ENCODE peak calls at places on chromosomes 4 and X, in six cellular contexts. One of them, this sample, is unnamed.

GRCh38 chrX:40108959-40109287 is 11.2 kb upstream of the BCOR start:
- DNase-seq in H1: no peak
- DNase-seq in H9: peak; percentile 63
- DNase-seq in IMR-90: peak; percentile 76
- DNase-seq in trophoblast cell: no peak
- DNase-seq in mesenchymal stem cell: peak; percentile 85
- DNase-seq in this sample: no peak

GRCh38 chr4:87659247-87659931 is 9.3 kb downstream of the DMP1 start:
- DNase-seq in trophoblast cell: no peak
- DNase-seq in IMR-90: no peak
- DNase-seq in mesenchymal stem cell: peak; percentile 6
- DNase-seq in H1: no peak
- DNase-seq in H9: no peak
- DNase-seq in this sample: no peak

GRCh38 chr4:82861529-82861928 is 29.4 kb downstream of the SEC31A start:
- DNase-seq in H1: no peak
- DNase-seq in IMR-90: no peak
- DNase-seq in H9: no peak
- DNase-seq in trophoblast cell: no peak
- DNase-seq in mesenchymal stem cell: no peak
- DNase-seq in this sample: no peak

GRCh38 chrX:81195712-81196111 is 6.0 kb downstream of the HMGN5 start:
- DNase-seq in H9: peak; percentile 45
- DNase-seq in IMR-90: peak; percentile 52
- DNase-seq in H1: no peak
- DNase-seq in trophoblast cell: peak; percentile 18
- DNase-seq in mesenchymal stem cell: peak; percentile 46
- DNase-seq in this sample: peak; percentile 26

GRCh38 chrX:24963823-24964222 is 51.9 kb downstream of the ARX start:
- DNase-seq in trophoblast cell: no peak
- DNase-seq in mesenchymal stem cell: no peak
- DNase-seq in H1: no peak
- DNase-seq in IMR-90: no peak
- DNase-seq in H9: no peak
- DNase-seq in this sample: no peak

GRCh38 chr4:123953556-123953955 is 557.0 kb downstream of the SPRY1 start:
- DNase-seq in H9: no peak
- DNase-seq in mesenchymal stem cell: no peak
- DNase-seq in trophoblast cell: no peak
- DNase-seq in H1: no peak
- DNase-seq in IMR-90: no peak
- DNase-seq in this sample: no peak

GRCh38 chr4:7898385-7898784 is 41.3 kb downstream of the AFAP1 start:
- DNase-seq in H1: no peak
- DNase-seq in trophoblast cell: no peak
- DNase-seq in IMR-90: no peak
- DNase-seq in mesenchymal stem cell: peak; percentile 50
- DNase-seq in H9: no peak
- DNase-seq in this sample: no peak

GRCh38 chrX:104419211-104419610 is 146.8 kb upstream of the IL1RAPL2 start:
- DNase-seq in H9: no peak
- DNase-seq in mesenchymal stem cell: no peak
- DNase-seq in IMR-90: no peak
- DNase-seq in H1: no peak
- DNase-seq in trophoblast cell: peak; percentile 10
- DNase-seq in this sample: no peak

GRCh38 chr4:71296945-71297344 is 41.9 kb upstream of the SLC4A4 start:
- DNase-seq in mesenchymal stem cell: no peak
- DNase-seq in IMR-90: no peak
- DNase-seq in H9: no peak
- DNase-seq in H1: no peak
- DNase-seq in trophoblast cell: peak; percentile 1
- DNase-seq in this sample: no peak

GRCh38 chr4:121720109-121720508 is 23.3 kb upstream of the ANXA5 start:
- DNase-seq in mesenchymal stem cell: no peak
- DNase-seq in IMR-90: no peak
- DNase-seq in H9: no peak
- DNase-seq in H1: no peak
- DNase-seq in trophoblast cell: no peak
- DNase-seq in this sample: no peak

GRCh38 chr4:147078875-147079658 is 133.4 kb upstream of the TTC29 start:
- DNase-seq in trophoblast cell: no peak
- DNase-seq in mesenchymal stem cell: no peak
- DNase-seq in H1: no peak
- DNase-seq in H9: no peak
- DNase-seq in IMR-90: no peak
- DNase-seq in this sample: no peak

GRCh38 chrX:129739591-129739990 is 812 bp downstream of the XPNPEP2 start:
- DNase-seq in H1: no peak
- DNase-seq in trophoblast cell: peak; percentile 29
- DNase-seq in mesenchymal stem cell: no peak
- DNase-seq in H9: no peak
- DNase-seq in IMR-90: no peak
- DNase-seq in this sample: no peak

GRCh38 chrX:117751155-117751554 is 365.5 kb downstream of the KLHL13 start:
- DNase-seq in IMR-90: no peak
- DNase-seq in mesenchymal stem cell: no peak
- DNase-seq in trophoblast cell: no peak
- DNase-seq in H1: no peak
- DNase-seq in H9: no peak
- DNase-seq in this sample: no peak

GRCh38 chr4:72006576-72006975 is 25.2 kb upstream of the NPFFR2 start:
- DNase-seq in H1: no peak
- DNase-seq in mesenchymal stem cell: peak; percentile 58
- DNase-seq in IMR-90: peak; percentile 56
- DNase-seq in H9: no peak
- DNase-seq in trophoblast cell: peak; percentile 12
- DNase-seq in this sample: no peak

GRCh38 chr4:69760455-69760854 is at the start of gene SULT1B1:
- DNase-seq in H1: no peak
- DNase-seq in trophoblast cell: no peak
- DNase-seq in H9: no peak
- DNase-seq in IMR-90: peak; percentile 43
- DNase-seq in mesenchymal stem cell: peak; percentile 45
- DNase-seq in this sample: no peak

GRCh38 chr4:146291313-146291712 is 77.0 kb downstream of the REELD1 start:
- DNase-seq in H9: no peak
- DNase-seq in mesenchymal stem cell: no peak
- DNase-seq in trophoblast cell: no peak
- DNase-seq in IMR-90: no peak
- DNase-seq in H1: no peak
- DNase-seq in this sample: no peak

GRCh38 chr4:172957216-172957615 is 211.4 kb upstream of the GALNT7 start:
- DNase-seq in mesenchymal stem cell: no peak
- DNase-seq in H1: no peak
- DNase-seq in IMR-90: no peak
- DNase-seq in H9: no peak
- DNase-seq in trophoblast cell: no peak
- DNase-seq in this sample: no peak

GRCh38 chr4:46432923-46433322 is 43.0 kb upstream of the GABRA2 start:
- DNase-seq in H9: no peak
- DNase-seq in mesenchymal stem cell: peak; percentile 84
- DNase-seq in H1: no peak
- DNase-seq in trophoblast cell: no peak
- DNase-seq in IMR-90: peak; percentile 85
- DNase-seq in this sample: no peak

GRCh38 chrX:37468111-37468739 is 103.2 kb upstream of the LANCL3 start:
- DNase-seq in trophoblast cell: no peak
- DNase-seq in H1: no peak
- DNase-seq in H9: no peak
- DNase-seq in mesenchymal stem cell: no peak
- DNase-seq in IMR-90: no peak
- DNase-seq in this sample: no peak

GRCh38 chr4:142846729-142847606 is 867 bp upstream of the INPP4B start:
- DNase-seq in IMR-90: no peak
- DNase-seq in trophoblast cell: peak; percentile 28
- DNase-seq in H1: no peak
- DNase-seq in mesenchymal stem cell: peak; percentile 1
- DNase-seq in H9: peak; percentile 70
- DNase-seq in this sample: peak; percentile 32

GRCh38 chrX:13128104-13128503 is 83.7 kb upstream of the FAM9C start:
- DNase-seq in IMR-90: peak; percentile 62
- DNase-seq in H9: no peak
- DNase-seq in trophoblast cell: no peak
- DNase-seq in mesenchymal stem cell: peak; percentile 50
- DNase-seq in H1: no peak
- DNase-seq in this sample: no peak

GRCh38 chr4:97759785-97760184 is 383.5 kb downstream of the STPG2 start:
- DNase-seq in H9: no peak
- DNase-seq in mesenchymal stem cell: no peak
- DNase-seq in IMR-90: no peak
- DNase-seq in trophoblast cell: no peak
- DNase-seq in H1: no peak
- DNase-seq in this sample: no peak

GRCh38 chr4:182307746-182308145 is 64.5 kb downstream of the TENM3 start:
- DNase-seq in mesenchymal stem cell: peak; percentile 62
- DNase-seq in IMR-90: peak; percentile 97
- DNase-seq in H9: no peak
- DNase-seq in H1: no peak
- DNase-seq in trophoblast cell: no peak
- DNase-seq in this sample: no peak

GRCh38 chr4:101643201-101643600 is 147.3 kb upstream of the BANK1 start:
- DNase-seq in IMR-90: no peak
- DNase-seq in H9: no peak
- DNase-seq in H1: no peak
- DNase-seq in mesenchymal stem cell: no peak
- DNase-seq in trophoblast cell: no peak
- DNase-seq in this sample: no peak

GRCh38 chr4:159946983-159947645 is 844.2 kb downstream of the RAPGEF2 start:
- DNase-seq in mesenchymal stem cell: peak; percentile 62
- DNase-seq in trophoblast cell: peak; percentile 20
- DNase-seq in H9: no peak
- DNase-seq in IMR-90: peak; percentile 45
- DNase-seq in H1: no peak
- DNase-seq in this sample: peak; percentile 55

GRCh38 chr4:74934016-74934821 is 1.3 kb downstream of the PARM1 start:
- DNase-seq in mesenchymal stem cell: peak; percentile 78
- DNase-seq in IMR-90: peak; percentile 14
- DNase-seq in trophoblast cell: peak; percentile 75
- DNase-seq in H1: no peak
- DNase-seq in H9: peak; percentile 47
- DNase-seq in this sample: no peak

GRCh38 chr4:159010563-159011260 is 92.2 kb upstream of the RAPGEF2 start:
- DNase-seq in trophoblast cell: no peak
- DNase-seq in H1: no peak
- DNase-seq in H9: no peak
- DNase-seq in IMR-90: peak; percentile 67
- DNase-seq in mesenchymal stem cell: no peak
- DNase-seq in this sample: no peak

GRCh38 chr4:29711226-29711625 is 1008.9 kb upstream of the PCDH7 start:
- DNase-seq in H9: no peak
- DNase-seq in H1: no peak
- DNase-seq in trophoblast cell: no peak
- DNase-seq in mesenchymal stem cell: no peak
- DNase-seq in IMR-90: peak; percentile 90
- DNase-seq in this sample: no peak

GRCh38 chrX:42269186-42269585 is 345.8 kb upstream of the CASK start:
- DNase-seq in H1: no peak
- DNase-seq in H9: no peak
- DNase-seq in IMR-90: peak; percentile 0
- DNase-seq in trophoblast cell: peak; percentile 1
- DNase-seq in mesenchymal stem cell: peak; percentile 21
- DNase-seq in this sample: no peak

GRCh38 chr4:7371122-7371941 is 63.4 kb downstream of the PSAPL1 start:
- DNase-seq in mesenchymal stem cell: no peak
- DNase-seq in H9: no peak
- DNase-seq in trophoblast cell: peak; percentile 20
- DNase-seq in H1: no peak
- DNase-seq in IMR-90: peak; percentile 33
- DNase-seq in this sample: no peak

GRCh38 chr4:138279286-138279685 is 37.1 kb upstream of the SLC7A11 start:
- DNase-seq in IMR-90: no peak
- DNase-seq in trophoblast cell: no peak
- DNase-seq in mesenchymal stem cell: no peak
- DNase-seq in H1: no peak
- DNase-seq in H9: no peak
- DNase-seq in this sample: no peak

GRCh38 chr4:22574880-22575279 is 59.0 kb upstream of the ADGRA3 start:
- DNase-seq in mesenchymal stem cell: no peak
- DNase-seq in IMR-90: no peak
- DNase-seq in H9: no peak
- DNase-seq in trophoblast cell: no peak
- DNase-seq in H1: no peak
- DNase-seq in this sample: no peak

GRCh38 chr4:74906771-74907170 is 26.1 kb upstream of the PARM1 start:
- DNase-seq in IMR-90: no peak
- DNase-seq in H9: no peak
- DNase-seq in trophoblast cell: no peak
- DNase-seq in H1: no peak
- DNase-seq in mesenchymal stem cell: no peak
- DNase-seq in this sample: no peak

GRCh38 chrX:154819771-154820341 is 14.6 kb upstream of the MPP1 start:
- DNase-seq in H9: no peak
- DNase-seq in IMR-90: no peak
- DNase-seq in trophoblast cell: no peak
- DNase-seq in mesenchymal stem cell: no peak
- DNase-seq in H1: no peak
- DNase-seq in this sample: no peak

GRCh38 chrX:136028383-136028984 is 43.2 kb downstream of the SLC9A6 start:
- DNase-seq in IMR-90: peak; percentile 74
- DNase-seq in H1: no peak
- DNase-seq in trophoblast cell: no peak
- DNase-seq in mesenchymal stem cell: peak; percentile 74
- DNase-seq in H9: no peak
- DNase-seq in this sample: peak; percentile 18
- H3K9ac ChIP-seq in IMR-90: no peak overlapping the region
- H3K9ac ChIP-seq in H1: no peak overlapping the region
- H3K9ac ChIP-seq in trophoblast cell: no peak overlapping the region
- H3K9ac ChIP-seq in mesenchymal stem cell: peak overlapping the region; percentile 79
- H3K9ac ChIP-seq in H9: no peak overlapping the region
- H3K9ac ChIP-seq in this sample: no peak overlapping the region

GRCh38 chr4:30717208-30718020 is 2.8 kb upstream of the PCDH7 start:
- DNase-seq in trophoblast cell: no peak
- DNase-seq in H1: no peak
- DNase-seq in mesenchymal stem cell: peak; percentile 90
- DNase-seq in H9: peak; percentile 83
- DNase-seq in IMR-90: peak; percentile 70
- DNase-seq in this sample: peak; percentile 74
- H2AFZ ChIP-seq in trophoblast cell: peak overlapping the region; percentile 9
- H2AFZ ChIP-seq in H1: peak overlapping the region; percentile 91
- H2AFZ ChIP-seq in mesenchymal stem cell: peak overlapping the region; percentile 74
- H2AFZ ChIP-seq in H9: no peak overlapping the region
- H2AFZ ChIP-seq in IMR-90: peak overlapping the region; percentile 91
- H2AFZ ChIP-seq in this sample: peak overlapping the region; percentile 99

GRCh38 chr4:23819041-23819511 is 70.8 kb downstream of the PPARGC1A start:
- DNase-seq in trophoblast cell: peak; percentile 2
- DNase-seq in H9: no peak
- DNase-seq in IMR-90: peak; percentile 45
- DNase-seq in H1: no peak
- DNase-seq in mesenchymal stem cell: peak; percentile 68
- DNase-seq in this sample: no peak
- H4K91ac ChIP-seq in trophoblast cell: no peak overlapping the region
- H4K91ac ChIP-seq in H9: no peak overlapping the region
- H4K91ac ChIP-seq in IMR-90: peak overlapping the region; percentile 55
- H4K91ac ChIP-seq in H1: no peak overlapping the region
- H4K91ac ChIP-seq in mesenchymal stem cell: no peak overlapping the region
- H4K91ac ChIP-seq in this sample: no peak overlapping the region

GRCh38 chr4:127709456-127709855 is 20.7 kb upstream of the SLC25A31 start:
- DNase-seq in mesenchymal stem cell: no peak
- DNase-seq in H1: no peak
- DNase-seq in trophoblast cell: no peak
- DNase-seq in H9: no peak
- DNase-seq in IMR-90: no peak
- DNase-seq in this sample: no peak

GRCh38 chr4:127708985-127709384 is 21.2 kb upstream of the SLC25A31 start:
- DNase-seq in mesenchymal stem cell: peak; percentile 47
- DNase-seq in trophoblast cell: peak; percentile 56
- DNase-seq in IMR-90: peak; percentile 77
- DNase-seq in H9: no peak
- DNase-seq in H1: no peak
- DNase-seq in this sample: no peak
- H3K9ac ChIP-seq in mesenchymal stem cell: no peak overlapping the region
- H3K9ac ChIP-seq in trophoblast cell: no peak overlapping the region
- H3K9ac ChIP-seq in IMR-90: peak overlapping the region; percentile 14
- H3K9ac ChIP-seq in H9: no peak overlapping the region
- H3K9ac ChIP-seq in H1: no peak overlapping the region
- H3K9ac ChIP-seq in this sample: no peak overlapping the region

This sample was measured in neuronal stem cell.